ENCODE peak calls at places on chromosomes 4 and X, in eight cellular contexts. R is K562, Q is suprapubic skin, F is stomach, K is SK-N-SH, C is transverse colon, Z is sigmoid colon, Y is ovary. X is an unnamed sample. For H3K4me1 and H3K36me3, the result is how much of the 10 kb centered on the place peaks cover.

GRCh38 chr4:3375688-3376087 is 66.1 kb upstream of the HGFAC start:
- DNase-seq in R (no peak), Q (no peak), F (no peak), K (peak), C (no peak), Z (peak), Y (no peak), X (no peak)

GRCh38 chrX:97009391-97009790 is 125.7 kb downstream of the RPA4 start:
- DNase-seq in R (no peak), Q (no peak), F (no peak), K (no peak), C (no peak), Z (no peak), Y (no peak), X (no peak)

GRCh38 chr4:47646372-47646771 is 161.3 kb downstream of the ATP10D start:
- DNase-seq in R (no peak), Q (no peak), F (no peak), K (no peak), C (no peak), Z (no peak), Y (no peak), X (no peak)

GRCh38 chr4:67700874-67701850 is at the start of gene UBA6:
- DNase-seq in R (peak), Q (peak), F (peak), K (peak), C (peak), Z (peak), Y (peak), X (peak)

GRCh38 chr4:148017801-148018200 is 285.9 kb downstream of the ARHGAP10 start:
- DNase-seq in R (no peak), Q (no peak), F (no peak), K (no peak), C (no peak), Z (no peak), Y (no peak), X (no peak)

GRCh38 chr4:144494280-144494679 is 151.7 kb upstream of the HHIP start:
- DNase-seq in R (no peak), Q (no peak), F (no peak), K (no peak), C (no peak), Z (no peak), Y (no peak), X (no peak)

GRCh38 chrX:118975831-118976598 is 1.6 kb downstream of the LONRF3 start:
- DNase-seq in R (peak), Q (peak), F (peak), K (peak), C (peak), Z (peak), Y (peak), X (peak)

GRCh38 chr4:8911311-8912088 is 39.9 kb upstream of the HMX1 start:
- DNase-seq in R (no peak), Q (peak), F (peak), K (peak), C (peak), Z (peak), Y (peak), X (no peak)

GRCh38 chrX:11759172-11759460 is 1.1 kb downstream of the MSL3 start:
- DNase-seq in R (no peak), Q (no peak), F (no peak), K (no peak), C (no peak), Z (no peak), Y (no peak), X (no peak)

GRCh38 chr4:90226734-90227133 is 99.5 kb downstream of the CCSER1 start:
- DNase-seq in R (no peak), Q (no peak), F (no peak), K (no peak), C (no peak), Z (no peak), Y (no peak), X (no peak)

GRCh38 chr4:8200302-8200975 is 1.3 kb downstream of the SH3TC1 start:
- DNase-seq in R (peak), Q (no peak), F (peak), K (no peak), C (peak), Z (peak), Y (no peak), X (no peak)

GRCh38 chr4:38920186-38920585 is 52.6 kb downstream of the FAM114A1 start:
- DNase-seq in R (no peak), Q (no peak), F (no peak), K (no peak), C (no peak), Z (no peak), Y (no peak), X (no peak)

GRCh38 chr4:77040856-77041576 is 34.8 kb downstream of the CCNI start:
- DNase-seq in R (no peak), Q (no peak), F (no peak), K (no peak), C (no peak), Z (no peak), Y (no peak), X (no peak)

GRCh38 chr4:5955856-5956255 is 62.4 kb downstream of the C4orf50 start:
- DNase-seq in R (no peak), Q (no peak), F (no peak), K (no peak), C (no peak), Z (no peak), Y (no peak), X (no peak)

GRCh38 chrX:39592776-39593175 is 505.0 kb downstream of the BCOR start:
- DNase-seq in R (no peak), Q (no peak), F (no peak), K (no peak), C (no peak), Z (no peak), Y (no peak), X (no peak)

GRCh38 chr4:97720869-97721432 is 422.3 kb downstream of the STPG2 start:
- DNase-seq in R (no peak), Q (no peak), F (no peak), K (peak), C (no peak), Z (no peak), Y (no peak), X (peak)

GRCh38 chrX:148867596-148867995 is 367.2 kb downstream of the AFF2 start:
- DNase-seq in R (no peak), Q (no peak), F (no peak), K (no peak), C (no peak), Z (no peak), Y (no peak), X (no peak)

GRCh38 chr4:89254847-89255246 is 52.8 kb downstream of the GPRIN3 start:
- DNase-seq in R (peak), Q (no peak), F (peak), K (peak), C (peak), Z (no peak), Y (no peak), X (no peak)

GRCh38 chr4:101954975-101955678 is 164.6 kb downstream of the BANK1 start:
- DNase-seq in R (no peak), Q (no peak), F (no peak), K (no peak), C (no peak), Z (no peak), Y (no peak), X (no peak)

GRCh38 chr4:88765729-88766128 is 68.1 kb upstream of the NAP1L5 start:
- DNase-seq in R (no peak), Q (no peak), F (no peak), K (no peak), C (no peak), Z (no peak), Y (no peak), X (no peak)

GRCh38 chr4:101156619-101157310 is 190.6 kb downstream of the PPP3CA start:
- DNase-seq in R (no peak), Q (no peak), F (no peak), K (no peak), C (no peak), Z (no peak), Y (no peak), X (no peak)

GRCh38 chr4:176708771-176709311 is 83.9 kb downstream of the VEGFC start:
- DNase-seq in R (no peak), Q (no peak), F (no peak), K (no peak), C (no peak), Z (no peak), Y (no peak), X (no peak)

GRCh38 chr4:7429601-7430078 is 5.1 kb downstream of the PSAPL1 start:
- DNase-seq in R (no peak), Q (peak), F (peak), K (peak), C (no peak), Z (peak), Y (peak), X (peak)

GRCh38 chr4:2332201-2332975 is 70.5 kb upstream of the MXD4 start:
- DNase-seq in R (no peak), Q (peak), F (no peak), K (peak), C (no peak), Z (no peak), Y (no peak), X (no peak)

GRCh38 chrX:123155327-123155726 is 28.8 kb upstream of the GRIA3 start:
- DNase-seq in R (no peak), Q (no peak), F (no peak), K (no peak), C (no peak), Z (no peak), Y (no peak), X (no peak)

GRCh38 chr4:151745727-151746231 is 15.0 kb downstream of the GATB start:
- DNase-seq in R (peak), Q (no peak), F (no peak), K (no peak), C (no peak), Z (no peak), Y (no peak), X (no peak)

GRCh38 chr4:5821665-5822358 is 71.1 kb downstream of the CRMP1 start:
- DNase-seq in R (peak), Q (no peak), F (no peak), K (peak), C (no peak), Z (no peak), Y (no peak), X (no peak)

GRCh38 chrX:53239474-53239873 is 14.5 kb upstream of the KDM5C start:
- DNase-seq in R (peak), Q (no peak), F (no peak), K (no peak), C (no peak), Z (no peak), Y (no peak), X (no peak)

GRCh38 chr4:635851-636627 is 10.7 kb downstream of the PDE6B start:
- DNase-seq in R (no peak), Q (no peak), F (no peak), K (no peak), C (no peak), Z (peak), Y (no peak), X (no peak)

GRCh38 chrX:103878466-103879151 is 46.6 kb upstream of the RAB9B start:
- DNase-seq in R (no peak), Q (no peak), F (no peak), K (no peak), C (no peak), Z (no peak), Y (no peak), X (no peak)

GRCh38 chrX:103372886-103373285 is 3.5 kb upstream of the BEX3 start:
- DNase-seq in R (no peak), Q (no peak), F (no peak), K (no peak), C (no peak), Z (no peak), Y (no peak), X (no peak)

GRCh38 chr4:54527532-54527931 is 130.2 kb upstream of the KIT start:
- DNase-seq in R (no peak), Q (no peak), F (no peak), K (no peak), C (no peak), Z (no peak), Y (no peak), X (no peak)

GRCh38 chr4:31246856-31247255 is 526.7 kb downstream of the PCDH7 start:
- DNase-seq in R (no peak), Q (no peak), F (no peak), K (no peak), C (no peak), Z (no peak), Y (no peak), X (no peak)

GRCh38 chr4:82515705-82516104 is 46.1 kb downstream of the TMEM150C start:
- DNase-seq in R (no peak), Q (no peak), F (peak), K (no peak), C (no peak), Z (no peak), Y (peak), X (peak)

GRCh38 chr4:96317924-96318323 is 478.0 kb downstream of the PDHA2 start:
- DNase-seq in R (no peak), Q (no peak), F (no peak), K (no peak), C (no peak), Z (no peak), Y (no peak), X (no peak)

GRCh38 chr4:183136880-183137279 is 37.8 kb downstream of the WWC2 start:
- DNase-seq in R (no peak), Q (no peak), F (no peak), K (no peak), C (no peak), Z (no peak), Y (no peak), X (no peak)

GRCh38 chrX:30141966-30142365 is 73.4 kb upstream of the MAGEB2 start:
- DNase-seq in R (peak), Q (no peak), F (no peak), K (peak), C (no peak), Z (no peak), Y (no peak), X (no peak)

GRCh38 chr4:185885075-185885474 is 73.1 kb upstream of the SORBS2 start:
- DNase-seq in R (no peak), Q (no peak), F (no peak), K (no peak), C (no peak), Z (no peak), Y (no peak), X (no peak)

GRCh38 chrX:94454159-94454558 is 780.2 kb downstream of the FAM133A start:
- DNase-seq in R (no peak), Q (no peak), F (no peak), K (no peak), C (no peak), Z (no peak), Y (no peak), X (no peak)

GRCh38 chr4:158496030-158496741 is 25.5 kb upstream of the RXFP1 start:
- DNase-seq in R (peak), Q (no peak), F (peak), K (peak), C (peak), Z (no peak), Y (no peak), X (no peak)
- TF ChIP-seq EP300 in R (no peak), Q (no peak), F (no peak), K (no peak), C (no peak), Z (no peak), Y (no peak), X (no peak)

GRCh38 chr4:86959588-86960500 is 25.0 kb downstream of the AFF1 start:
- DNase-seq in R (no peak), Q (no peak), F (no peak), K (no peak), C (no peak), Z (no peak), Y (no peak), X (no peak)
- H3K4me1 ChIP-seq in R (under half), Q (under half), F (half or more), K (under half), C (half or more), Z (under half), Y (under half), X (under half)

DNA sequence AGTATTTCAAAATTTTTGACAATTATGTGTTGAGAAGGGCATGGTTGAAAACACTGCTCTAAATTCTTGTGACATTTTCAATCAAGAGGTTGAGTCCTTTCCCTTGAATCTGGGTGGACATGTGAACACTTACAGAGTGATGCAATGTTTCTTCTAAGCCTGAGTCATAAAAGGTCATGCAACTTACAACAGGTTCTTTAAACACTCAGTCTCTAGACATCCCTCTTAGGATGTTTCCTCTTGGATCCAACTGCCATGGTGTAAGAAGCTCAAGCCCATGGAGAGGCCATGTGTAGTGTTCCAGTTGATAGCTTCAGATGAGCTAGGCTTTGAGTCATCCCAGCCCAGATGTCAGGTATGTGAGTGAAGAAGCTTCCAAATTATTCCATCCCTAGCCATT is 232.2 kb upstream of the MAOA start:
- DNase-seq in R (no peak), Q (no peak), F (no peak), K (no peak), C (no peak), Z (no peak), Y (no peak), X (no peak)
- H3K36me3 ChIP-seq in R (under half), Q (under half), F (under half), K (under half), C (under half), Z (under half), Y (under half), X (under half)

GRCh38 chr4:158599150-158599549 is 72.5 kb downstream of the C4orf46 start:
- DNase-seq in R (no peak), Q (no peak), F (no peak), K (no peak), C (no peak), Z (no peak), Y (no peak), X (no peak)
- TF ChIP-seq EP300 in R (no peak), Q (no peak), F (no peak), K (no peak), C (no peak), Z (no peak), Y (no peak), X (no peak)

GRCh38 chr4:10108391-10108790 is 8.2 kb downstream of the WDR1 start:
- DNase-seq in R (no peak), Q (no peak), F (no peak), K (no peak), C (no peak), Z (no peak), Y (no peak), X (no peak)

GRCh38 chr4:10108818-10109783 is 7.5 kb downstream of the WDR1 start:
- DNase-seq in R (no peak), Q (no peak), F (no peak), K (no peak), C (peak), Z (no peak), Y (no peak), X (no peak)

GRCh38 chr4:10105920-10106319 is 10.7 kb downstream of the WDR1 start:
- DNase-seq in R (no peak), Q (no peak), F (no peak), K (no peak), C (no peak), Z (no peak), Y (no peak), X (no peak)

GRCh38 chr4:10106421-10107039 is 10.1 kb downstream of the WDR1 start:
- DNase-seq in R (no peak), Q (peak), F (peak), K (peak), C (peak), Z (peak), Y (peak), X (peak)

DNA sequence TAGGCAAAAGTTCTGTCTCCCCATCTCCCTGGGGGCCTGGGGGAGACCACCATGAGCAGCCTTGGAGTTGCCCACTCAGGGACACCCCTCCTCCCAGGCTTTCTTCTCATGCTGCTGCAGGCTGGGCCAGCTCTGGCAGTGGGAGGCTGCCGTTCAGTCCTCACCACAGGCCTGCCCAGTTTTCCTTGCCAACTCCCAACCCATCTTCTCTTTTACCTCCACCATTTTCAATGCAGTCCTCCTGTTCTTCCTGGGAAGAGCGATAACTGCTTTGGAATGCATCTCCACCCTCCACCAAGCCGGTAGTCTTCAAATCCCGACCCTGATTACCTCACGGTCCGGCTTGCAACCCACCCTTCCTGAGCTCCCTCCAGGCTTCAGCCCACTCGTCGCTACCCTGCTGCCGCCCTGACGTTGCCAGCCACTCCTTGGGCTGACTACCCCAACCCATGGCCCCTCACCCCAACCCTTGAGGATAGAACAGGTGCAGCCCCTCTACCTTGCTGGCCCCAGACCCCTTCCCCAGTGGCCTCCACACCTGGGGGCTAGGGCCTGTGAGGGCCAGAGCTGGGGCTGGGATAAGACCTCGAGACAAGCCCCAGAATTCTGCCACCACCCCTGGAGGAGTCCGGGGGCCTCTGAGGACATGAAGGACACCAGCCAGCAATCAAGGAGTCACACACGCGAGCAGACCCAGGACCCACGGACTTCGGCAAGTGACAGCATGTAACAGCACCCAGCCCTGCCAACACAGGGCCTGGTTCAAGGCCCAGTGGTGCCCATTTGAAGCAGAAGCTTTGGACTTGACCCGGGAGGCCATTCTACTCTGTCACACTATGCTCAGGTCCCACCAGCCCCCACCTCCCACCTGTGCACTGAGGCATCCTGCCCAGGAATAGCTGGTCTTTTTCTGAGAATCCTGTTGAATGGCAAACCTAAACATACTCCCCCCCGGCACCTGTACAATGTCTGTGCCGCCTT is 9.2 kb downstream of the WDR1 start:
- DNase-seq in R (no peak), Q (no peak), F (no peak), K (no peak), C (no peak), Z (peak), Y (no peak), X (no peak)
- H3K4me1 ChIP-seq in R (under half), Q (half or more), F (half or more), K (under half), C (half or more), Z (half or more), Y (under half), X (under half)

GRCh38 chr4:108168213-108168671 is 490 bp downstream of the LEF1 start:
- DNase-seq in R (no peak), Q (no peak), F (no peak), K (no peak), C (no peak), Z (no peak), Y (no peak), X (no peak)

GRCh38 chr4:108165601-108166000 is 3.1 kb downstream of the LEF1 start:
- DNase-seq in R (no peak), Q (no peak), F (no peak), K (no peak), C (no peak), Z (no peak), Y (no peak), X (no peak)

GRCh38 chr4:108168672-108169562 is at the start of gene LEF1:
- DNase-seq in R (peak), Q (no peak), F (peak), K (peak), C (peak), Z (no peak), Y (no peak), X (no peak)

GRCh38 chr4:108166038-108166437 is 2.7 kb downstream of the LEF1 start:
- DNase-seq in R (no peak), Q (no peak), F (no peak), K (no peak), C (no peak), Z (no peak), Y (no peak), X (no peak)

GRCh38 chr4:108166441-108167315 is 2.1 kb downstream of the LEF1 start:
- DNase-seq in R (peak), Q (no peak), F (peak), K (peak), C (peak), Z (no peak), Y (no peak), X (no peak)
- H3K36me3 ChIP-seq in R (under half), Q (under half), F (under half), K (under half), C (under half), Z (under half), Y (under half), X (under half)

DNA sequence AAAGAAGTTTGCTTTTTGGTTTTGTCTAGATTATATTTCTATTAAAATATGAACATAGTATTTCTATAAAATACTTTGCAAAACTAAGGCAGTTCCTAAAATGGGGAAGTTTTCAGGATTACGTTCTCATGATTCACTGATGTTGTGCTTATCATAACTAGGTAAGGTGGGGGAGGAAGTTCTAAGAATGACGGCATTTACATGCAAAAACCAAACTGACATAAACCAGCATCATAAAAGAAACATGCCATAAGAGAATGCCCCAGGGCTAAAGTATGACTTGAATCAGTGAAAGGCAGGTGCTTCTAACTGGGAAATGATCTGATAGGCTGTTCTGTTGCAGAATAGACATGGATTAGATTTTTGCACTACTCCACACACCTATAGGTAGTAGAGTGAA is 204.7 kb upstream of the JADE1 start:
- DNase-seq in R (no peak), Q (no peak), F (no peak), K (no peak), C (no peak), Z (no peak), Y (no peak), X (no peak)
- TF ChIP-seq EP300 in R (peak), Q (no peak), F (no peak), K (no peak), C (no peak), Z (no peak), Y (no peak), X (no peak)

GRCh38 chrX:107687445-107687844 is 59.1 kb downstream of the PRPS1 start:
- DNase-seq in R (no peak), Q (no peak), F (no peak), K (no peak), C (no peak), Z (no peak), Y (no peak), X (no peak)
- H3K4me1 ChIP-seq in R (under half), Q (under half), F (under half), K (under half), C (under half), Z (under half), Y (under half), X (under half)

X was measured in tibial nerve.